ENCODE peak calls at places on chromosomes 2 and 18, in nine cellular contexts. One of them, this sample, is unnamed.

GRCh38 chr2:37357053-37357452 is 12.6 kb downstream of the QPCT start:
- DNase-seq in nephron progenitor cell: no peak
- DNase-seq in mesothelial cell of epicardium: no peak
- DNase-seq in HS-5: no peak
- DNase-seq in astrocyte of the hippocampus: no peak
- DNase-seq in GM04504: no peak
- DNase-seq in EH: no peak
- DNase-seq in dorsolateral prefrontal cortex: no peak
- DNase-seq in ecto neural progenitor cell: no peak
- DNase-seq in this sample: no peak

GRCh38 chr18:46013484-46014189 is 46.5 kb upstream of the EPG5 start:
- DNase-seq in astrocyte of the hippocampus: no peak
- DNase-seq in mesothelial cell of epicardium: no peak
- DNase-seq in ecto neural progenitor cell: no peak
- DNase-seq in dorsolateral prefrontal cortex: no peak
- DNase-seq in EH: peak; percentile 2
- DNase-seq in HS-5: no peak
- DNase-seq in GM04504: no peak
- DNase-seq in nephron progenitor cell: no peak
- DNase-seq in this sample: no peak

GRCh38 chr2:138565251-138565598 is 63.7 kb downstream of the SPOPL start:
- DNase-seq in ecto neural progenitor cell: no peak
- DNase-seq in astrocyte of the hippocampus: no peak
- DNase-seq in EH: no peak
- DNase-seq in dorsolateral prefrontal cortex: no peak
- DNase-seq in nephron progenitor cell: no peak
- DNase-seq in HS-5: no peak
- DNase-seq in mesothelial cell of epicardium: no peak
- DNase-seq in GM04504: no peak
- DNase-seq in this sample: no peak

GRCh38 chr2:153770359-153770991 is 101.2 kb upstream of the GALNT13 start:
- DNase-seq in GM04504: no peak
- DNase-seq in dorsolateral prefrontal cortex: no peak
- DNase-seq in mesothelial cell of epicardium: no peak
- DNase-seq in EH: no peak
- DNase-seq in astrocyte of the hippocampus: no peak
- DNase-seq in ecto neural progenitor cell: no peak
- DNase-seq in nephron progenitor cell: no peak
- DNase-seq in HS-5: no peak
- DNase-seq in this sample: no peak

GRCh38 chr2:72010647-72011355 is 136.9 kb downstream of the CYP26B1 start:
- DNase-seq in dorsolateral prefrontal cortex: no peak
- DNase-seq in ecto neural progenitor cell: peak; percentile 29
- DNase-seq in HS-5: no peak
- DNase-seq in nephron progenitor cell: no peak
- DNase-seq in GM04504: no peak
- DNase-seq in mesothelial cell of epicardium: no peak
- DNase-seq in astrocyte of the hippocampus: no peak
- DNase-seq in EH: no peak
- DNase-seq in this sample: no peak

GRCh38 chr2:97718051-97718882 is 4.9 kb downstream of the ZAP70 start:
- DNase-seq in astrocyte of the hippocampus: no peak
- DNase-seq in EH: no peak
- DNase-seq in nephron progenitor cell: no peak
- DNase-seq in GM04504: no peak
- DNase-seq in HS-5: no peak
- DNase-seq in dorsolateral prefrontal cortex: no peak
- DNase-seq in ecto neural progenitor cell: no peak
- DNase-seq in mesothelial cell of epicardium: no peak
- DNase-seq in this sample: no peak

GRCh38 chr2:28565033-28565432 is 69.2 kb downstream of the PLB1 start:
- DNase-seq in GM04504: no peak
- DNase-seq in HS-5: no peak
- DNase-seq in EH: no peak
- DNase-seq in mesothelial cell of epicardium: no peak
- DNase-seq in astrocyte of the hippocampus: no peak
- DNase-seq in nephron progenitor cell: no peak
- DNase-seq in dorsolateral prefrontal cortex: no peak
- DNase-seq in ecto neural progenitor cell: no peak
- DNase-seq in this sample: no peak

GRCh38 chr2:128026422-128027277 is 1.2 kb downstream of the SAP130 start:
- DNase-seq in mesothelial cell of epicardium: no peak
- DNase-seq in ecto neural progenitor cell: no peak
- DNase-seq in nephron progenitor cell: no peak
- DNase-seq in EH: peak; percentile 14
- DNase-seq in astrocyte of the hippocampus: peak; percentile 20
- DNase-seq in HS-5: no peak
- DNase-seq in GM04504: no peak
- DNase-seq in dorsolateral prefrontal cortex: peak; percentile 28
- DNase-seq in this sample: no peak

GRCh38 chr18:9535430-9535972 is 60.2 kb downstream of the RALBP1 start:
- DNase-seq in nephron progenitor cell: no peak
- DNase-seq in dorsolateral prefrontal cortex: peak; percentile 78
- DNase-seq in mesothelial cell of epicardium: no peak
- DNase-seq in astrocyte of the hippocampus: peak; percentile 75
- DNase-seq in HS-5: peak; percentile 79
- DNase-seq in ecto neural progenitor cell: no peak
- DNase-seq in GM04504: peak; percentile 92
- DNase-seq in EH: peak; percentile 98
- DNase-seq in this sample: no peak

GRCh38 chr2:149049142-149049541 is 10.6 kb downstream of the LYPD6B start:
- DNase-seq in GM04504: no peak
- DNase-seq in mesothelial cell of epicardium: no peak
- DNase-seq in nephron progenitor cell: no peak
- DNase-seq in HS-5: no peak
- DNase-seq in EH: peak; percentile 48
- DNase-seq in ecto neural progenitor cell: no peak
- DNase-seq in astrocyte of the hippocampus: no peak
- DNase-seq in dorsolateral prefrontal cortex: no peak
- DNase-seq in this sample: no peak

GRCh38 chr2:25473131-25473530 is 131.4 kb upstream of the DNMT3A start:
- DNase-seq in HS-5: no peak
- DNase-seq in nephron progenitor cell: no peak
- DNase-seq in ecto neural progenitor cell: no peak
- DNase-seq in dorsolateral prefrontal cortex: no peak
- DNase-seq in astrocyte of the hippocampus: no peak
- DNase-seq in GM04504: no peak
- DNase-seq in mesothelial cell of epicardium: no peak
- DNase-seq in EH: no peak
- DNase-seq in this sample: no peak

GRCh38 chr2:104826016-104826415 is 27.9 kb upstream of the POU3F3 start:
- DNase-seq in EH: no peak
- DNase-seq in GM04504: no peak
- DNase-seq in ecto neural progenitor cell: no peak
- DNase-seq in dorsolateral prefrontal cortex: no peak
- DNase-seq in HS-5: no peak
- DNase-seq in nephron progenitor cell: no peak
- DNase-seq in astrocyte of the hippocampus: peak; percentile 74
- DNase-seq in mesothelial cell of epicardium: no peak
- DNase-seq in this sample: no peak

GRCh38 chr2:96819101-96819875 is 3.2 kb downstream of the CNNM3 start:
- DNase-seq in ecto neural progenitor cell: no peak
- DNase-seq in mesothelial cell of epicardium: no peak
- DNase-seq in dorsolateral prefrontal cortex: no peak
- DNase-seq in GM04504: no peak
- DNase-seq in EH: no peak
- DNase-seq in nephron progenitor cell: no peak
- DNase-seq in astrocyte of the hippocampus: no peak
- DNase-seq in HS-5: no peak
- DNase-seq in this sample: no peak

GRCh38 chr2:56325661-56326345 is 142.0 kb downstream of the CCDC85A start:
- DNase-seq in HS-5: no peak
- DNase-seq in GM04504: no peak
- DNase-seq in astrocyte of the hippocampus: no peak
- DNase-seq in nephron progenitor cell: no peak
- DNase-seq in ecto neural progenitor cell: no peak
- DNase-seq in dorsolateral prefrontal cortex: no peak
- DNase-seq in mesothelial cell of epicardium: no peak
- DNase-seq in EH: peak; percentile 25
- DNase-seq in this sample: no peak

GRCh38 chr18:46459789-46460455 is 197.1 kb downstream of the LOXHD1 start:
- DNase-seq in mesothelial cell of epicardium: no peak
- DNase-seq in dorsolateral prefrontal cortex: no peak
- DNase-seq in GM04504: no peak
- DNase-seq in ecto neural progenitor cell: no peak
- DNase-seq in astrocyte of the hippocampus: no peak
- DNase-seq in HS-5: no peak
- DNase-seq in EH: no peak
- DNase-seq in nephron progenitor cell: no peak
- DNase-seq in this sample: no peak

GRCh38 chr2:29995241-29995640 is 73.9 kb upstream of the ALK start:
- DNase-seq in GM04504: no peak
- DNase-seq in nephron progenitor cell: no peak
- DNase-seq in HS-5: no peak
- DNase-seq in EH: no peak
- DNase-seq in astrocyte of the hippocampus: no peak
- DNase-seq in dorsolateral prefrontal cortex: no peak
- DNase-seq in mesothelial cell of epicardium: no peak
- DNase-seq in ecto neural progenitor cell: no peak
- DNase-seq in this sample: no peak

GRCh38 chr2:128435576-128436497 is 117.2 kb upstream of the HS6ST1 start:
- DNase-seq in HS-5: no peak
- DNase-seq in mesothelial cell of epicardium: peak; percentile 7
- DNase-seq in nephron progenitor cell: peak; percentile 45
- DNase-seq in astrocyte of the hippocampus: no peak
- DNase-seq in GM04504: no peak
- DNase-seq in dorsolateral prefrontal cortex: no peak
- DNase-seq in ecto neural progenitor cell: peak; percentile 39
- DNase-seq in EH: no peak
- DNase-seq in this sample: no peak

GRCh38 chr2:42028571-42029148 is 19.2 kb upstream of the PKDCC start:
- DNase-seq in EH: peak; percentile 34
- DNase-seq in GM04504: no peak
- DNase-seq in nephron progenitor cell: no peak
- DNase-seq in dorsolateral prefrontal cortex: no peak
- DNase-seq in HS-5: no peak
- DNase-seq in astrocyte of the hippocampus: no peak
- DNase-seq in mesothelial cell of epicardium: no peak
- DNase-seq in ecto neural progenitor cell: peak; percentile 46
- DNase-seq in this sample: no peak

GRCh38 chr2:232230557-232230956 is 148.0 kb upstream of the ALPP start:
- DNase-seq in HS-5: no peak
- DNase-seq in mesothelial cell of epicardium: no peak
- DNase-seq in EH: peak; percentile 26
- DNase-seq in ecto neural progenitor cell: peak; percentile 54
- DNase-seq in nephron progenitor cell: peak; percentile 27
- DNase-seq in astrocyte of the hippocampus: no peak
- DNase-seq in dorsolateral prefrontal cortex: no peak
- DNase-seq in GM04504: no peak
- DNase-seq in this sample: no peak

GRCh38 chr2:211085056-211085680 is 528.8 kb downstream of the CPS1 start:
- DNase-seq in nephron progenitor cell: no peak
- DNase-seq in HS-5: no peak
- DNase-seq in mesothelial cell of epicardium: no peak
- DNase-seq in astrocyte of the hippocampus: peak; percentile 53
- DNase-seq in GM04504: peak; percentile 1
- DNase-seq in EH: no peak
- DNase-seq in ecto neural progenitor cell: no peak
- DNase-seq in dorsolateral prefrontal cortex: no peak
- DNase-seq in this sample: no peak

GRCh38 chr18:34224423-34225217 is at the start of gene NOL4:
- DNase-seq in EH: no peak
- DNase-seq in astrocyte of the hippocampus: peak; percentile 93
- DNase-seq in dorsolateral prefrontal cortex: peak; percentile 63
- DNase-seq in mesothelial cell of epicardium: peak; percentile 63
- DNase-seq in nephron progenitor cell: peak; percentile 87
- DNase-seq in ecto neural progenitor cell: peak; percentile 96
- DNase-seq in GM04504: no peak
- DNase-seq in HS-5: no peak
- DNase-seq in this sample: peak; percentile 92

GRCh38 chr2:241617431-241618154 is 19.4 kb downstream of the THAP4 start:
- DNase-seq in astrocyte of the hippocampus: peak; percentile 17
- DNase-seq in nephron progenitor cell: no peak
- DNase-seq in mesothelial cell of epicardium: no peak
- DNase-seq in EH: peak; percentile 24
- DNase-seq in GM04504: no peak
- DNase-seq in dorsolateral prefrontal cortex: no peak
- DNase-seq in ecto neural progenitor cell: no peak
- DNase-seq in HS-5: no peak
- DNase-seq in this sample: peak; percentile 23

GRCh38 chr2:121819846-121820245 is 64.4 kb downstream of the TSN start:
- DNase-seq in ecto neural progenitor cell: no peak
- DNase-seq in nephron progenitor cell: no peak
- DNase-seq in mesothelial cell of epicardium: no peak
- DNase-seq in GM04504: no peak
- DNase-seq in EH: no peak
- DNase-seq in dorsolateral prefrontal cortex: no peak
- DNase-seq in astrocyte of the hippocampus: no peak
- DNase-seq in HS-5: no peak
- DNase-seq in this sample: no peak

GRCh38 chr18:76354348-76354747 is 140.7 kb downstream of the ZNF516 start:
- DNase-seq in GM04504: peak; percentile 47
- DNase-seq in ecto neural progenitor cell: peak; percentile 14
- DNase-seq in EH: peak; percentile 73
- DNase-seq in mesothelial cell of epicardium: no peak
- DNase-seq in HS-5: no peak
- DNase-seq in astrocyte of the hippocampus: peak; percentile 76
- DNase-seq in dorsolateral prefrontal cortex: no peak
- DNase-seq in nephron progenitor cell: no peak
- DNase-seq in this sample: no peak

GRCh38 chr2:197378494-197378972 is 56.3 kb downstream of the SF3B1 start:
- DNase-seq in HS-5: no peak
- DNase-seq in ecto neural progenitor cell: peak; percentile 58
- DNase-seq in astrocyte of the hippocampus: peak; percentile 78
- DNase-seq in EH: peak; percentile 59
- DNase-seq in dorsolateral prefrontal cortex: peak; percentile 30
- DNase-seq in GM04504: no peak
- DNase-seq in nephron progenitor cell: peak; percentile 68
- DNase-seq in mesothelial cell of epicardium: peak; percentile 24
- DNase-seq in this sample: peak; percentile 23

GRCh38 chr2:15633043-15633970 is 41.6 kb downstream of the DDX1 start:
- DNase-seq in astrocyte of the hippocampus: no peak
- DNase-seq in mesothelial cell of epicardium: no peak
- DNase-seq in dorsolateral prefrontal cortex: no peak
- DNase-seq in nephron progenitor cell: no peak
- DNase-seq in EH: no peak
- DNase-seq in HS-5: no peak
- DNase-seq in ecto neural progenitor cell: no peak
- DNase-seq in GM04504: no peak
- DNase-seq in this sample: no peak

GRCh38 chr2:64857581-64858471 is 131.4 kb upstream of the SLC1A4 start:
- DNase-seq in mesothelial cell of epicardium: no peak
- DNase-seq in HS-5: no peak
- DNase-seq in GM04504: peak; percentile 77
- DNase-seq in nephron progenitor cell: peak; percentile 34
- DNase-seq in dorsolateral prefrontal cortex: peak; percentile 65
- DNase-seq in ecto neural progenitor cell: no peak
- DNase-seq in astrocyte of the hippocampus: peak; percentile 81
- DNase-seq in EH: peak; percentile 45
- DNase-seq in this sample: no peak

GRCh38 chr2:139721454-139721995 is 941.3 kb upstream of the NXPH2 start:
- DNase-seq in mesothelial cell of epicardium: no peak
- DNase-seq in HS-5: no peak
- DNase-seq in astrocyte of the hippocampus: no peak
- DNase-seq in dorsolateral prefrontal cortex: no peak
- DNase-seq in EH: no peak
- DNase-seq in ecto neural progenitor cell: no peak
- DNase-seq in nephron progenitor cell: no peak
- DNase-seq in GM04504: no peak
- DNase-seq in this sample: no peak

This sample was measured in NCI-H1436 treated with DMSO at 0.1 percent for 48 hours.